ENCODE peak calls at places on chromosomes 3 and 15, in ten cellular contexts. One of them, this sample, is unnamed.

GRCh38 chr15:48976444-48977088 is 12.8 kb upstream of the SHC4 start:
- DNase-seq in GM03348: no peak
- DNase-seq in AG08396: no peak
- DNase-seq in GM04503: no peak
- DNase-seq in naive thymus-derived CD8-positive, alpha-beta T cell: no peak
- DNase-seq in mesendoderm: no peak
- DNase-seq in T-helper 17 cell: no peak
- DNase-seq in activated T-cell treated with anti-CD3 and anti-CD28 coated beads, Interleukin-2, amount 50 U/mL, for 72 hours: no peak
- DNase-seq in right cardiac atrium: peak
- DNase-seq in stimulated activated naive B cell treated with anti-CD40 and anti-IgM and Interleukin-4, amounts not matched to agents 10 μg/mL and 1 μg/mL and 100 μg/mL, for 72 hours: no peak
- DNase-seq in this sample: no peak

GRCh38 chr3:31275038-31275562 is 257.6 kb upstream of the STT3B start:
- DNase-seq in stimulated activated naive B cell treated with anti-CD40 and anti-IgM and Interleukin-4, amounts not matched to agents 10 μg/mL and 1 μg/mL and 100 μg/mL, for 72 hours: no peak
- DNase-seq in GM03348: peak
- DNase-seq in activated T-cell treated with anti-CD3 and anti-CD28 coated beads, Interleukin-2, amount 50 U/mL, for 72 hours: no peak
- DNase-seq in mesendoderm: no peak
- DNase-seq in right cardiac atrium: no peak
- DNase-seq in GM04503: peak
- DNase-seq in T-helper 17 cell: no peak
- DNase-seq in AG08396: peak
- DNase-seq in naive thymus-derived CD8-positive, alpha-beta T cell: no peak
- DNase-seq in this sample: no peak

GRCh38 chr3:189766416-189766815 is 135.2 kb downstream of the TP63 start:
- DNase-seq in mesendoderm: peak
- DNase-seq in naive thymus-derived CD8-positive, alpha-beta T cell: no peak
- DNase-seq in AG08396: no peak
- DNase-seq in GM04503: peak
- DNase-seq in stimulated activated naive B cell treated with anti-CD40 and anti-IgM and Interleukin-4, amounts not matched to agents 10 μg/mL and 1 μg/mL and 100 μg/mL, for 72 hours: no peak
- DNase-seq in activated T-cell treated with anti-CD3 and anti-CD28 coated beads, Interleukin-2, amount 50 U/mL, for 72 hours: no peak
- DNase-seq in GM03348: peak
- DNase-seq in right cardiac atrium: no peak
- DNase-seq in T-helper 17 cell: no peak
- DNase-seq in this sample: no peak

GRCh38 chr3:46849098-46849631 is 14.1 kb downstream of the MYL3 start:
- DNase-seq in right cardiac atrium: no peak
- DNase-seq in activated T-cell treated with anti-CD3 and anti-CD28 coated beads, Interleukin-2, amount 50 U/mL, for 72 hours: no peak
- DNase-seq in stimulated activated naive B cell treated with anti-CD40 and anti-IgM and Interleukin-4, amounts not matched to agents 10 μg/mL and 1 μg/mL and 100 μg/mL, for 72 hours: no peak
- DNase-seq in GM03348: no peak
- DNase-seq in AG08396: no peak
- DNase-seq in mesendoderm: no peak
- DNase-seq in T-helper 17 cell: no peak
- DNase-seq in naive thymus-derived CD8-positive, alpha-beta T cell: no peak
- DNase-seq in GM04503: no peak
- DNase-seq in this sample: no peak

GRCh38 chr3:196754215-196754937 is 14.7 kb downstream of the PAK2 start:
- DNase-seq in T-helper 17 cell: no peak
- DNase-seq in mesendoderm: peak
- DNase-seq in right cardiac atrium: no peak
- DNase-seq in activated T-cell treated with anti-CD3 and anti-CD28 coated beads, Interleukin-2, amount 50 U/mL, for 72 hours: no peak
- DNase-seq in GM04503: no peak
- DNase-seq in GM03348: no peak
- DNase-seq in AG08396: no peak
- DNase-seq in stimulated activated naive B cell treated with anti-CD40 and anti-IgM and Interleukin-4, amounts not matched to agents 10 μg/mL and 1 μg/mL and 100 μg/mL, for 72 hours: no peak
- DNase-seq in naive thymus-derived CD8-positive, alpha-beta T cell: no peak
- DNase-seq in this sample: no peak

GRCh38 chr3:195907730-195908438 is 467 bp downstream of the TNK2 start:
- DNase-seq in naive thymus-derived CD8-positive, alpha-beta T cell: peak
- DNase-seq in T-helper 17 cell: peak
- DNase-seq in mesendoderm: peak
- DNase-seq in stimulated activated naive B cell treated with anti-CD40 and anti-IgM and Interleukin-4, amounts not matched to agents 10 μg/mL and 1 μg/mL and 100 μg/mL, for 72 hours: peak
- DNase-seq in right cardiac atrium: peak
- DNase-seq in AG08396: peak
- DNase-seq in GM03348: no peak
- DNase-seq in activated T-cell treated with anti-CD3 and anti-CD28 coated beads, Interleukin-2, amount 50 U/mL, for 72 hours: peak
- DNase-seq in GM04503: no peak
- DNase-seq in this sample: peak

GRCh38 chr15:80674245-80674614 is 20.9 kb upstream of the ABHD17C start:
- DNase-seq in mesendoderm: no peak
- DNase-seq in T-helper 17 cell: no peak
- DNase-seq in stimulated activated naive B cell treated with anti-CD40 and anti-IgM and Interleukin-4, amounts not matched to agents 10 μg/mL and 1 μg/mL and 100 μg/mL, for 72 hours: no peak
- DNase-seq in activated T-cell treated with anti-CD3 and anti-CD28 coated beads, Interleukin-2, amount 50 U/mL, for 72 hours: no peak
- DNase-seq in naive thymus-derived CD8-positive, alpha-beta T cell: no peak
- DNase-seq in GM04503: no peak
- DNase-seq in right cardiac atrium: no peak
- DNase-seq in GM03348: peak
- DNase-seq in AG08396: no peak
- DNase-seq in this sample: no peak

GRCh38 chr3:132756108-132756650 is 34.0 kb upstream of the NPHP3 start:
- DNase-seq in activated T-cell treated with anti-CD3 and anti-CD28 coated beads, Interleukin-2, amount 50 U/mL, for 72 hours: no peak
- DNase-seq in GM04503: no peak
- DNase-seq in right cardiac atrium: no peak
- DNase-seq in GM03348: no peak
- DNase-seq in AG08396: no peak
- DNase-seq in stimulated activated naive B cell treated with anti-CD40 and anti-IgM and Interleukin-4, amounts not matched to agents 10 μg/mL and 1 μg/mL and 100 μg/mL, for 72 hours: no peak
- DNase-seq in mesendoderm: no peak
- DNase-seq in naive thymus-derived CD8-positive, alpha-beta T cell: no peak
- DNase-seq in T-helper 17 cell: no peak
- DNase-seq in this sample: no peak

GRCh38 chr3:32022947-32023346 is 41.4 kb downstream of the ZNF860 start:
- DNase-seq in GM03348: no peak
- DNase-seq in activated T-cell treated with anti-CD3 and anti-CD28 coated beads, Interleukin-2, amount 50 U/mL, for 72 hours: no peak
- DNase-seq in naive thymus-derived CD8-positive, alpha-beta T cell: no peak
- DNase-seq in stimulated activated naive B cell treated with anti-CD40 and anti-IgM and Interleukin-4, amounts not matched to agents 10 μg/mL and 1 μg/mL and 100 μg/mL, for 72 hours: no peak
- DNase-seq in GM04503: no peak
- DNase-seq in AG08396: no peak
- DNase-seq in T-helper 17 cell: no peak
- DNase-seq in right cardiac atrium: no peak
- DNase-seq in mesendoderm: no peak
- DNase-seq in this sample: no peak

GRCh38 chr15:55768670-55769185 is 25.8 kb upstream of the PRTG start:
- DNase-seq in GM03348: no peak
- DNase-seq in right cardiac atrium: no peak
- DNase-seq in mesendoderm: peak
- DNase-seq in GM04503: no peak
- DNase-seq in activated T-cell treated with anti-CD3 and anti-CD28 coated beads, Interleukin-2, amount 50 U/mL, for 72 hours: no peak
- DNase-seq in AG08396: no peak
- DNase-seq in stimulated activated naive B cell treated with anti-CD40 and anti-IgM and Interleukin-4, amounts not matched to agents 10 μg/mL and 1 μg/mL and 100 μg/mL, for 72 hours: no peak
- DNase-seq in T-helper 17 cell: no peak
- DNase-seq in naive thymus-derived CD8-positive, alpha-beta T cell: no peak
- DNase-seq in this sample: no peak

GRCh38 chr3:73746610-73747009 is 121.9 kb upstream of the PDZRN3 start:
- DNase-seq in GM04503: no peak
- DNase-seq in AG08396: no peak
- DNase-seq in naive thymus-derived CD8-positive, alpha-beta T cell: no peak
- DNase-seq in right cardiac atrium: no peak
- DNase-seq in T-helper 17 cell: no peak
- DNase-seq in activated T-cell treated with anti-CD3 and anti-CD28 coated beads, Interleukin-2, amount 50 U/mL, for 72 hours: no peak
- DNase-seq in mesendoderm: no peak
- DNase-seq in GM03348: no peak
- DNase-seq in stimulated activated naive B cell treated with anti-CD40 and anti-IgM and Interleukin-4, amounts not matched to agents 10 μg/mL and 1 μg/mL and 100 μg/mL, for 72 hours: no peak
- DNase-seq in this sample: no peak

GRCh38 chr15:83733206-83733605 is 79.3 kb downstream of the ADAMTSL3 start:
- DNase-seq in mesendoderm: peak
- DNase-seq in AG08396: peak
- DNase-seq in T-helper 17 cell: no peak
- DNase-seq in right cardiac atrium: no peak
- DNase-seq in stimulated activated naive B cell treated with anti-CD40 and anti-IgM and Interleukin-4, amounts not matched to agents 10 μg/mL and 1 μg/mL and 100 μg/mL, for 72 hours: no peak
- DNase-seq in naive thymus-derived CD8-positive, alpha-beta T cell: no peak
- DNase-seq in activated T-cell treated with anti-CD3 and anti-CD28 coated beads, Interleukin-2, amount 50 U/mL, for 72 hours: no peak
- DNase-seq in GM03348: peak
- DNase-seq in GM04503: no peak
- DNase-seq in this sample: no peak

GRCh38 chr3:30611613-30612421 is 5.4 kb downstream of the TGFBR2 start:
- DNase-seq in mesendoderm: peak
- DNase-seq in GM04503: peak
- DNase-seq in stimulated activated naive B cell treated with anti-CD40 and anti-IgM and Interleukin-4, amounts not matched to agents 10 μg/mL and 1 μg/mL and 100 μg/mL, for 72 hours: no peak
- DNase-seq in activated T-cell treated with anti-CD3 and anti-CD28 coated beads, Interleukin-2, amount 50 U/mL, for 72 hours: no peak
- DNase-seq in right cardiac atrium: no peak
- DNase-seq in AG08396: peak
- DNase-seq in GM03348: peak
- DNase-seq in T-helper 17 cell: no peak
- DNase-seq in naive thymus-derived CD8-positive, alpha-beta T cell: no peak
- DNase-seq in this sample: no peak

GRCh38 chr15:86611392-86612040 is 531.8 kb downstream of the AGBL1 start:
- DNase-seq in stimulated activated naive B cell treated with anti-CD40 and anti-IgM and Interleukin-4, amounts not matched to agents 10 μg/mL and 1 μg/mL and 100 μg/mL, for 72 hours: no peak
- DNase-seq in GM03348: no peak
- DNase-seq in naive thymus-derived CD8-positive, alpha-beta T cell: no peak
- DNase-seq in mesendoderm: peak
- DNase-seq in GM04503: no peak
- DNase-seq in right cardiac atrium: no peak
- DNase-seq in activated T-cell treated with anti-CD3 and anti-CD28 coated beads, Interleukin-2, amount 50 U/mL, for 72 hours: peak
- DNase-seq in T-helper 17 cell: no peak
- DNase-seq in AG08396: no peak
- DNase-seq in this sample: peak

GRCh38 chr3:9290556-9290955 is 41.1 kb upstream of the SRGAP3 start:
- DNase-seq in AG08396: no peak
- DNase-seq in GM03348: no peak
- DNase-seq in stimulated activated naive B cell treated with anti-CD40 and anti-IgM and Interleukin-4, amounts not matched to agents 10 μg/mL and 1 μg/mL and 100 μg/mL, for 72 hours: no peak
- DNase-seq in T-helper 17 cell: no peak
- DNase-seq in GM04503: no peak
- DNase-seq in naive thymus-derived CD8-positive, alpha-beta T cell: no peak
- DNase-seq in mesendoderm: no peak
- DNase-seq in activated T-cell treated with anti-CD3 and anti-CD28 coated beads, Interleukin-2, amount 50 U/mL, for 72 hours: no peak
- DNase-seq in right cardiac atrium: no peak
- DNase-seq in this sample: no peak

GRCh38 chr3:147397911-147398809 is 8.2 kb downstream of the ZIC4 start:
- DNase-seq in mesendoderm: peak
- DNase-seq in stimulated activated naive B cell treated with anti-CD40 and anti-IgM and Interleukin-4, amounts not matched to agents 10 μg/mL and 1 μg/mL and 100 μg/mL, for 72 hours: no peak
- DNase-seq in activated T-cell treated with anti-CD3 and anti-CD28 coated beads, Interleukin-2, amount 50 U/mL, for 72 hours: no peak
- DNase-seq in GM03348: no peak
- DNase-seq in T-helper 17 cell: no peak
- DNase-seq in GM04503: no peak
- DNase-seq in naive thymus-derived CD8-positive, alpha-beta T cell: no peak
- DNase-seq in AG08396: no peak
- DNase-seq in right cardiac atrium: no peak
- DNase-seq in this sample: no peak

GRCh38 chr3:167493240-167493639 is 19.4 kb upstream of the SERPINI2 start:
- DNase-seq in AG08396: no peak
- DNase-seq in GM03348: no peak
- DNase-seq in naive thymus-derived CD8-positive, alpha-beta T cell: no peak
- DNase-seq in right cardiac atrium: no peak
- DNase-seq in GM04503: no peak
- DNase-seq in stimulated activated naive B cell treated with anti-CD40 and anti-IgM and Interleukin-4, amounts not matched to agents 10 μg/mL and 1 μg/mL and 100 μg/mL, for 72 hours: no peak
- DNase-seq in T-helper 17 cell: no peak
- DNase-seq in activated T-cell treated with anti-CD3 and anti-CD28 coated beads, Interleukin-2, amount 50 U/mL, for 72 hours: no peak
- DNase-seq in mesendoderm: peak
- DNase-seq in this sample: no peak

GRCh38 chr15:57355259-57355658 is 21.0 kb upstream of the CGNL1 start:
- DNase-seq in stimulated activated naive B cell treated with anti-CD40 and anti-IgM and Interleukin-4, amounts not matched to agents 10 μg/mL and 1 μg/mL and 100 μg/mL, for 72 hours: no peak
- DNase-seq in right cardiac atrium: no peak
- DNase-seq in activated T-cell treated with anti-CD3 and anti-CD28 coated beads, Interleukin-2, amount 50 U/mL, for 72 hours: no peak
- DNase-seq in AG08396: no peak
- DNase-seq in GM04503: no peak
- DNase-seq in GM03348: no peak
- DNase-seq in mesendoderm: peak
- DNase-seq in T-helper 17 cell: no peak
- DNase-seq in naive thymus-derived CD8-positive, alpha-beta T cell: no peak
- DNase-seq in this sample: no peak

GRCh38 chr3:113264741-113265140 is 53.4 kb downstream of the BOC start:
- DNase-seq in GM04503: no peak
- DNase-seq in mesendoderm: no peak
- DNase-seq in stimulated activated naive B cell treated with anti-CD40 and anti-IgM and Interleukin-4, amounts not matched to agents 10 μg/mL and 1 μg/mL and 100 μg/mL, for 72 hours: no peak
- DNase-seq in T-helper 17 cell: no peak
- DNase-seq in activated T-cell treated with anti-CD3 and anti-CD28 coated beads, Interleukin-2, amount 50 U/mL, for 72 hours: no peak
- DNase-seq in AG08396: no peak
- DNase-seq in GM03348: no peak
- DNase-seq in right cardiac atrium: no peak
- DNase-seq in naive thymus-derived CD8-positive, alpha-beta T cell: no peak
- DNase-seq in this sample: no peak

GRCh38 chr3:187367561-187368103 is 553 bp upstream of the RTP4 start:
- DNase-seq in GM03348: no peak
- DNase-seq in right cardiac atrium: peak
- DNase-seq in naive thymus-derived CD8-positive, alpha-beta T cell: no peak
- DNase-seq in activated T-cell treated with anti-CD3 and anti-CD28 coated beads, Interleukin-2, amount 50 U/mL, for 72 hours: no peak
- DNase-seq in T-helper 17 cell: no peak
- DNase-seq in AG08396: no peak
- DNase-seq in mesendoderm: no peak
- DNase-seq in stimulated activated naive B cell treated with anti-CD40 and anti-IgM and Interleukin-4, amounts not matched to agents 10 μg/mL and 1 μg/mL and 100 μg/mL, for 72 hours: no peak
- DNase-seq in GM04503: no peak
- DNase-seq in this sample: peak

GRCh38 chr3:149299938-149300791 is 33.3 kb downstream of the TM4SF18 start:
- DNase-seq in T-helper 17 cell: no peak
- DNase-seq in mesendoderm: peak
- DNase-seq in naive thymus-derived CD8-positive, alpha-beta T cell: no peak
- DNase-seq in right cardiac atrium: no peak
- DNase-seq in GM03348: peak
- DNase-seq in AG08396: peak
- DNase-seq in activated T-cell treated with anti-CD3 and anti-CD28 coated beads, Interleukin-2, amount 50 U/mL, for 72 hours: peak
- DNase-seq in GM04503: peak
- DNase-seq in stimulated activated naive B cell treated with anti-CD40 and anti-IgM and Interleukin-4, amounts not matched to agents 10 μg/mL and 1 μg/mL and 100 μg/mL, for 72 hours: no peak
- DNase-seq in this sample: no peak

GRCh38 chr3:127790580-127791183 is 31.6 kb downstream of the MGLL start:
- DNase-seq in GM04503: no peak
- DNase-seq in activated T-cell treated with anti-CD3 and anti-CD28 coated beads, Interleukin-2, amount 50 U/mL, for 72 hours: no peak
- DNase-seq in GM03348: no peak
- DNase-seq in T-helper 17 cell: no peak
- DNase-seq in naive thymus-derived CD8-positive, alpha-beta T cell: no peak
- DNase-seq in mesendoderm: no peak
- DNase-seq in AG08396: no peak
- DNase-seq in right cardiac atrium: no peak
- DNase-seq in stimulated activated naive B cell treated with anti-CD40 and anti-IgM and Interleukin-4, amounts not matched to agents 10 μg/mL and 1 μg/mL and 100 μg/mL, for 72 hours: no peak
- DNase-seq in this sample: no peak

GRCh38 chr15:60392986-60393811 is 4.6 kb downstream of the ANXA2 start:
- DNase-seq in right cardiac atrium: peak
- DNase-seq in AG08396: peak
- DNase-seq in activated T-cell treated with anti-CD3 and anti-CD28 coated beads, Interleukin-2, amount 50 U/mL, for 72 hours: no peak
- DNase-seq in T-helper 17 cell: no peak
- DNase-seq in GM04503: peak
- DNase-seq in GM03348: peak
- DNase-seq in stimulated activated naive B cell treated with anti-CD40 and anti-IgM and Interleukin-4, amounts not matched to agents 10 μg/mL and 1 μg/mL and 100 μg/mL, for 72 hours: no peak
- DNase-seq in mesendoderm: peak
- DNase-seq in naive thymus-derived CD8-positive, alpha-beta T cell: no peak
- DNase-seq in this sample: no peak

GRCh38 chr3:126911162-126912026 is 71.5 kb upstream of the PLXNA1 start:
- DNase-seq in right cardiac atrium: peak
- DNase-seq in stimulated activated naive B cell treated with anti-CD40 and anti-IgM and Interleukin-4, amounts not matched to agents 10 μg/mL and 1 μg/mL and 100 μg/mL, for 72 hours: peak
- DNase-seq in activated T-cell treated with anti-CD3 and anti-CD28 coated beads, Interleukin-2, amount 50 U/mL, for 72 hours: peak
- DNase-seq in mesendoderm: peak
- DNase-seq in AG08396: peak
- DNase-seq in naive thymus-derived CD8-positive, alpha-beta T cell: peak
- DNase-seq in GM04503: peak
- DNase-seq in GM03348: peak
- DNase-seq in T-helper 17 cell: peak
- DNase-seq in this sample: peak